ENCODE peak calls at places on chromosomes 3 and 15, in ten cellular contexts. T is kidney tubule cell; C is CD4-positive, alpha-beta T cell; P is activated T-helper 9 cell treated with anti-CD3 and anti-CD28 coated beads, Interleukin-2, amount 50 U/mL, for 16 hours; S is HAP-1; Z is substantia nigra; V is right atrium auricular region; Q is psoas muscle; G is SK-MEL-5; E is NCI-H1105 treated with DMSO at 0.1 percent for 48 hours. D is an unnamed sample.

GRCh38 chr3:16484216-16484615 is 29.3 kb downstream of the RFTN1 start:
- DNase-seq in T (peak), C (no peak), P (no peak), S (no peak), Z (no peak), V (no peak), Q (no peak), G (no peak), E (no peak), D (no peak)

GRCh38 chr3:128549283-128550112 is 56.5 kb upstream of the GATA2 start:
- DNase-seq in T (peak), C (no peak), P (no peak), S (no peak), Z (no peak), V (peak), Q (peak), G (no peak), E (no peak), D (no peak)

GRCh38 chr3:133949438-133949837 is 53.8 kb upstream of the RAB6B start:
- DNase-seq in T (no peak), C (no peak), P (no peak), S (peak), Z (no peak), V (no peak), Q (no peak), G (no peak), E (peak), D (no peak)

GRCh38 chr3:153628591-153628990 is 466.6 kb downstream of the RAP2B start:
- DNase-seq in T (no peak), C (no peak), P (no peak), S (no peak), Z (no peak), V (no peak), Q (no peak), G (no peak), E (no peak), D (peak)

GRCh38 chr3:24678441-24678865 is 183.8 kb upstream of the THRB start:
- DNase-seq in T (peak), C (no peak), P (no peak), S (no peak), Z (no peak), V (no peak), Q (no peak), G (peak), E (no peak), D (peak)

GRCh38 chr15:78061963-78062427 is 15.5 kb downstream of the TBC1D2B start:
- DNase-seq in T (peak), C (no peak), P (no peak), S (peak), Z (no peak), V (no peak), Q (no peak), G (peak), E (peak), D (peak)

GRCh38 chr15:74616020-74616939 is 644 bp downstream of the CLK3 start:
- DNase-seq in T (peak), C (peak), P (peak), S (peak), Z (no peak), V (peak), Q (peak), G (no peak), E (peak), D (peak)

GRCh38 chr15:38868326-38869114 is 303.9 kb upstream of the RASGRP1 start:
- DNase-seq in T (peak), C (no peak), P (no peak), S (no peak), Z (no peak), V (peak), Q (peak), G (peak), E (no peak), D (no peak)

GRCh38 chr3:62375655-62376054 is 2.3 kb upstream of the FEZF2 start:
- DNase-seq in T (no peak), C (no peak), P (no peak), S (no peak), Z (no peak), V (no peak), Q (no peak), G (no peak), E (no peak), D (no peak)

GRCh38 chr3:177731644-177732268 is 534.5 kb upstream of the TBL1XR1 start:
- DNase-seq in T (peak), C (no peak), P (no peak), S (no peak), Z (no peak), V (no peak), Q (no peak), G (no peak), E (no peak), D (no peak)

GRCh38 chr3:170355738-170356595 is 1.5 kb upstream of the SKIL start:
- DNase-seq in T (peak), C (no peak), P (no peak), S (peak), Z (no peak), V (peak), Q (peak), G (no peak), E (peak), D (peak)

GRCh38 chr3:53191836-53192480 is 30.9 kb downstream of the PRKCD start:
- DNase-seq in T (no peak), C (no peak), P (no peak), S (no peak), Z (no peak), V (no peak), Q (no peak), G (no peak), E (no peak), D (no peak)